ENCODE peak calls at places on chromosomes 7 and 10, in six cellular contexts. Z is A673, N is neural progenitor cell, I is PC-3, O is MM.1S, H is GM23248. X is an unnamed sample.

GRCh38 chr7:50333266-50333665 is 28.8 kb downstream of the IKZF1 start:
- DNase-seq in Z (peak), N (peak), I (no peak), O (no peak), H (no peak), X (no peak)

GRCh38 chr7:90345548-90346319 is 782 bp upstream of the GTPBP10 start:
- DNase-seq in Z (peak), N (peak), I (peak), O (peak), H (peak), X (peak)

GRCh38 chr7:159093351-159093971 is 51.2 kb downstream of the VIPR2 start:
- DNase-seq in Z (no peak), N (no peak), I (no peak), O (no peak), H (no peak), X (no peak)

GRCh38 chr7:45101748-45102147 is 9.7 kb downstream of the TBRG4 start:
- DNase-seq in Z (no peak), N (no peak), I (no peak), O (no peak), H (no peak), X (no peak)

GRCh38 chr10:96902762-96903358 is 70.8 kb downstream of the LCOR start:
- DNase-seq in Z (no peak), N (no peak), I (peak), O (no peak), H (no peak), X (no peak)

GRCh38 chr10:6737758-6738463 is 157.8 kb upstream of the PRKCQ start:
- DNase-seq in Z (peak), N (no peak), I (peak), O (no peak), H (peak), X (peak)

GRCh38 chr10:4154317-4154716 is 369.3 kb upstream of the KLF6 start:
- DNase-seq in Z (no peak), N (no peak), I (no peak), O (no peak), H (no peak), X (no peak)

GRCh38 chr7:4960363-4960762 is 1.4 kb upstream of the MMD2 start:
- DNase-seq in Z (no peak), N (no peak), I (no peak), O (no peak), H (no peak), X (no peak)

GRCh38 chr7:114081606-114082425 is 163.0 kb upstream of the PPP1R3A start:
- DNase-seq in Z (peak), N (peak), I (peak), O (peak), H (peak), X (peak)

GRCh38 chr10:12088919-12089318 is 20.2 kb downstream of the DHTKD1 start:
- DNase-seq in Z (no peak), N (no peak), I (no peak), O (no peak), H (no peak), X (no peak)

GRCh38 chr7:47383064-47383463 is 198.8 kb downstream of the TNS3 start:
- DNase-seq in Z (no peak), N (no peak), I (no peak), O (no peak), H (peak), X (no peak)

GRCh38 chr7:47382200-47382599 is 199.7 kb downstream of the TNS3 start:
- DNase-seq in Z (no peak), N (no peak), I (no peak), O (no peak), H (no peak), X (no peak)

GRCh38 chr7:47380325-47381131 is 201.4 kb downstream of the TNS3 start:
- DNase-seq in Z (no peak), N (peak), I (peak), O (no peak), H (no peak), X (no peak)

GRCh38 chr7:47379629-47380324 is 202.1 kb downstream of the TNS3 start:
- DNase-seq in Z (no peak), N (peak), I (peak), O (no peak), H (peak), X (no peak)

DNA sequence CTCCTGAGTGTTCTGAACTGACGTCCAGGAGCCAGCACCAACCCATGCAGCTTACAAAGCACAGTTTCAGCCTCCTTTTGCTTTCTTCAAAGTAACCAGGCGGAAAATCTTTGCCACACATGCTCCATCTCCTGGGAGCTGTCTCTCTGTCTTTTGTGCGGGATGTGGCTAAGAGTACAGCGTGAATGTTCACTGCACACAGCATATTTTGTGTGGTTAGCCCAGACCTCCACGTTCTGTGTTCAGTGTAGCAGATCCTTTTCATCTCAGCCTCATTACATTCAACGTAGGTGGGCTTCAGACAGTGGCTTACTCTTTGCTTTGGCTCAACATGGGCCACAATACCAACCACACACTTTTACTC is 200.8 kb downstream of the TNS3 start:
- DNase-seq in Z (no peak), N (peak), I (no peak), O (no peak), H (no peak), X (no peak)
- TF ChIP-seq EZH2 in Z (no peak), N (no peak), I (no peak), O (no peak), H (no peak), X (no peak)

DNA sequence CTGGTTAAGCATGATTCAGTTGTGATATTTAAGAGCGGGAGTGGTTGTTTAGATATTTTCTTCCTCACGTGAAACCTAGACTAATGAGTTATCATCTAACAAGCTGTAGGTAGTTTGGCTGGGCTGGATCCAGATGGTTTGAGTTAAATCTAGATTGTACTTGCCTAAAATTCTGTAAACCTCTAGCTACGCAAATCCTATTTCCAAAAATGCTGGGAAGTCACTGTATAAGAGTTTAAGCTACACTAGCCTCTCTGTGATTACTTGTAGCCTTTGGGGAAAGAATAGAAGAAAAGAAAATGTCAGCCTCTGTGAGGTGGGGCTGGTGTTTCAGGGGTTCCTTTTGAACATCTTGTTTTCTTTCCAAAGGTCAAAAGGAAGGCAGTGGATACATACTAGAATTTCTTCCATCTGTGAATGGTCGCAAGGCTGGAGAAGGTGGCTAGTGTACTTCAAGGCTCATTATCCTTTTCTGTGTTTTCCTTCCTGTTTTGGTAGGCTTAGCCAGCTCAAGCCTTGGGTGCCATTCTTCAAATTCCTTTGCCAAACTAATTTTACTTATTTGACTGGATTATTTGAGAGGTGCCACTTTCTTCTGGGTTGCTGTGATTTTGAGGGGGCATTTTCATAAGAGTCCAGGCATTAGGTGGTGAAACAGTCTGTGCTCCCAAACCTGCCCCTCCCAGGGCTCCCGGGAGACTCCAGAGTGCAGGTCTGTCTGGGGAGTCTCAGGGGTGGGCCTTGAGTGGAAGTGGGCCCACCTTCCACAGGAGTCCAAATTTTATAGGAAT is 5.2 kb upstream of the EN2 start:
- DNase-seq in Z (no peak), N (no peak), I (no peak), O (no peak), H (no peak), X (no peak)
- TF ChIP-seq EZH2 in Z (peak), N (no peak), I (no peak), O (no peak), H (no peak), X (no peak)

GRCh38 chr7:157468221-157469111 is 131.7 kb downstream of the DNAJB6 start:
- DNase-seq in Z (no peak), N (no peak), I (peak), O (no peak), H (no peak), X (no peak)
- TF ChIP-seq EZH2 in Z (no peak), N (no peak), I (no peak), O (no peak), H (no peak), X (no peak)

DNA sequence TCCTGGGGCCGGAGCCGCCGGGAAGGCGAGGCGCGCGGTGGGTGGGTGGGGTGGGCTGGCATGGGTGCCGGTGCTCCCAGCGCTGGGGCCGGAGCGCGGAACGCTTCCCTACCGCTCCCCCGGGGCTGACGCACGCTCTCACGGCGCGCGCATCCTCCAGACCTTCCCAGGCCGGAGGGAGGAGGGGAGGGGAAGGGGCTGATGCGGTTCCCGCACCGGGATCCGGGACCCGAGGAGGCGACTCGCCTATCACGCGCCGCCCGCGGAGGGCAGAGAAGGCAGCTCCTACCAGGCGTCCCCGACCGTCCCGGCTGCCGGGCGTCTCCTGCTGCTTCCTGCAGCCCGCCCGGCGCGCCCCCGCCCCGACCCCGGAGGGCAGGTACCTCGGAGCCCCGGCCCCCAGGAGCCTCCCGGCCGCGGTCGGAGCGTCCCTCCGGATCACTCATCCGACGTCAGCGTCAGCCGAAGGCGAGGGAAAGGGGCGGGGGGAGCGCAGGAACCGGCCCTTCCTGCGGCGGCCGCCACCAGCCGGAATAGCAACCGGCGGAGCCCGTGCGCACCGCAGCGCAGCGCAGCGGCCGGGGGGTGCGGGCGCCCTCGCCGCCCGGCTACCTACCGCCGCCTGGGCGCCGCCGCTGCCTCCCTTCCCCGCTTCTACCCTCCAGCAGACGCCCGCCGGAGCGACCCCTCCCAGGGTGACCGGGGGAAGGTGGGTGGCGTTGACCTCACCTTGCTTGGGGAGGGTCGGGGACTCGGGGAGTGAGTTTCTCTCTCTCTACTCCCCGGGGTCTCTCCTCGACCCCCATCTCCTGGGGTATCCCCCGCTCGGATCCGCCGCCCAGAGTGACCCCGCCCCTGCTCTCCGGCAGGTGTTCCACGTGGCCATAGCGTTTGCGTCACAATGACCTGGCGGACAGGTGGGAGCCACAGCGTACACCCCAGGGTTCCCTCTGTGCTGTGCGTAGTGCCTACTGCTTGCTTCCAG is at the start of gene ICA1:
- DNase-seq in Z (peak), N (peak), I (peak), O (peak), H (peak), X (peak)
- TF ChIP-seq EZH2 in Z (peak), N (no peak), I (no peak), O (no peak), H (no peak), X (no peak)

GRCh38 chr7:25851332-25852248 is 300.4 kb upstream of the NFE2L3 start:
- DNase-seq in Z (peak), N (peak), I (peak), O (peak), H (peak), X (peak)
- TF ChIP-seq EZH2 in Z (no peak), N (no peak), I (no peak), O (no peak), H (no peak), X (no peak)

GRCh38 chr10:98033515-98033914 is 3.1 kb upstream of the CRTAC1 start:
- DNase-seq in Z (no peak), N (no peak), I (no peak), O (no peak), H (no peak), X (no peak)

GRCh38 chr10:98029149-98030092 is 1.0 kb downstream of the CRTAC1 start:
- DNase-seq in Z (no peak), N (peak), I (no peak), O (no peak), H (no peak), X (no peak)

GRCh38 chr10:98031440-98031839 is 1.0 kb upstream of the CRTAC1 start:
- DNase-seq in Z (no peak), N (no peak), I (no peak), O (no peak), H (no peak), X (no peak)

GRCh38 chr10:98030093-98030821 is at the start of gene CRTAC1:
- DNase-seq in Z (peak), N (peak), I (no peak), O (no peak), H (peak), X (peak)

GRCh38 chr10:98030991-98031431 is 590 bp upstream of the CRTAC1 start:
- DNase-seq in Z (no peak), N (peak), I (no peak), O (no peak), H (no peak), X (no peak)
- TF ChIP-seq EZH2 in Z (no peak), N (peak), I (no peak), O (no peak), H (no peak), X (no peak)

DNA sequence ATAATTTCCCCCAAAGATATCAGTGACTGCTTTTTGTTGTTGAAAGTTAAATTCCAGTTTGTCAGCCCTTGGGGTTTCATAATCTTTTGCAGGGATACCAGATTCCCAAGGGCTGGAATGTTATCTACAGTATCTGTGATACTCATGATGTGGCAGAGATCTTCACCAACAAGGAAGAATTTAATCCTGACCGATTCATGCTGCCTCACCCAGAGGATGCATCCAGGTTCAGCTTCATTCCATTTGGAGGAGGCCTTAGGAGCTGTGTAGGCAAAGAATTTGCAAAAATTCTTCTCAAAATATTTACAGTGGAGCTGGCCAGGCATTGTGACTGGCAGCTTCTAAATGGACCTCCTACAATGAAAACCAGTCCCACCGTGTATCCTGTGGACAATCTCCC is 3.2 kb downstream of the CYP26A1 start:
- DNase-seq in Z (no peak), N (no peak), I (no peak), O (no peak), H (no peak), X (no peak)
- TF ChIP-seq EZH2 in Z (no peak), N (no peak), I (no peak), O (no peak), H (no peak), X (no peak)

DNA sequence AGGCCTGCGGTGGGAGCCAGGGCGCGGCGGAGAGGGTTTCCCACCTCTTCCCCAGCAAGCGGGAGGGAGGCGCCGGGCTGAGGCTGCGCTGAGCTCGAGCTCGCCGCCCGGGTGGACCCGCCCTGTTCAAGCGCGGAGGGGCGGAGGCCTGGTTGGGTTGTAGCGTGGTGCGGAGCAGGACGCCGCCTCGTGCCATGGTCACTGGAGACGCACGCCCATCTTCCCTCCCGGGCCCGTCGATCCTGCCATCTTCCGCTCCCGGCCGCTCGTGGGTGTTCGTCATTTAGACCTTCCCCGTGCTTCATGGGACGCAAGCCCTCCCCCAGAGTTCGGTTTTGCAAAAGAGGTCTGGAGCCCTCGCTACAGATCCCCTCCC is 9.3 kb upstream of the EN2 start:
- DNase-seq in Z (no peak), N (peak), I (no peak), O (no peak), H (no peak), X (no peak)
- TF ChIP-seq EZH2 in Z (no peak), N (peak), I (no peak), O (no peak), H (no peak), X (peak)

GRCh38 chr10:104640339-104641149 is 546 bp upstream of the SORCS3 start:
- DNase-seq in Z (no peak), N (peak), I (no peak), O (no peak), H (no peak), X (no peak)
- TF ChIP-seq EZH2 in Z (peak), N (peak), I (no peak), O (no peak), H (peak), X (peak)